ENCODE peak calls at places on chromosome 2, in seven cellular contexts. T is NB4, R is AG09319, E is body of pancreas, H is lower lobe of right lung, A is adrenal gland, M is GM10248. P is an unnamed sample.

GRCh38 chr2:110678457-110679336 is 834 bp upstream of the BUB1 start:
- DNase-seq in E (peak), M (peak), T (peak), H (peak), A (peak), R (no peak), P (no peak)

GRCh38 chr2:64695656-64696310 is 42.1 kb upstream of the SERTAD2 start:
- DNase-seq in R (peak), T (no peak), M (no peak), A (no peak), E (no peak), H (no peak), P (no peak)

GRCh38 chr2:213691351-213691750 is 407.1 kb downstream of the SPAG16 start:
- DNase-seq in M (no peak), R (no peak), E (no peak), A (no peak), T (no peak), H (no peak), P (no peak)

GRCh38 chr2:26316041-26316440 is 29.9 kb upstream of the SELENOI start:
- DNase-seq in E (no peak), R (no peak), A (no peak), M (peak), H (no peak), T (peak), P (no peak)

GRCh38 chr2:229582151-229582550 is 132.2 kb downstream of the DNER start:
- DNase-seq in M (no peak), R (no peak), A (no peak), H (no peak), T (no peak), E (no peak), P (no peak)

GRCh38 chr2:241279828-241280227 is 35.6 kb downstream of the HDLBP start:
- DNase-seq in E (no peak), A (no peak), H (no peak), M (no peak), R (no peak), T (no peak), P (no peak)

GRCh38 chr2:134431837-134432437 is 178.1 kb downstream of the MGAT5 start:
- DNase-seq in T (no peak), A (no peak), H (no peak), R (no peak), M (no peak), E (no peak), P (no peak)

GRCh38 chr2:4018535-4018934 is 315.2 kb downstream of the DCDC2C start:
- DNase-seq in H (no peak), T (no peak), M (no peak), A (no peak), E (no peak), R (no peak), P (no peak)

GRCh38 chr2:201949036-201950012 is 84.3 kb upstream of the FZD7 start:
- DNase-seq in T (no peak), R (no peak), M (no peak), E (no peak), A (no peak), H (no peak), P (no peak)

GRCh38 chr2:207330912-207331311 is 165.2 kb upstream of the KLF7 start:
- DNase-seq in R (peak), A (peak), M (peak), E (peak), H (no peak), T (peak), P (no peak)

GRCh38 chr2:20185176-20186022 is 39.5 kb downstream of the SDC1 start:
- DNase-seq in T (peak), R (no peak), M (no peak), H (peak), E (no peak), A (peak), P (no peak)

GRCh38 chr2:219557791-219558785 is 13.3 kb downstream of the OBSL1 start:
- DNase-seq in E (peak), R (no peak), A (no peak), M (no peak), H (peak), T (no peak), P (no peak)

GRCh38 chr2:70686577-70687460 is 81.2 kb downstream of the ADD2 start:
- DNase-seq in R (no peak), E (no peak), T (peak), M (peak), H (no peak), A (peak), P (no peak)

GRCh38 chr2:207632575-207633492 is 7.6 kb upstream of the METTL21A start:
- DNase-seq in M (no peak), H (peak), A (peak), E (no peak), T (peak), R (no peak), P (no peak)

GRCh38 chr2:125471963-125472362 is 1184.0 kb upstream of the GYPC start:
- DNase-seq in A (no peak), R (no peak), T (peak), M (peak), E (peak), H (no peak), P (peak)

GRCh38 chr2:9573013-9573708 is 17.5 kb upstream of the ADAM17 start:
- DNase-seq in M (no peak), T (no peak), A (no peak), E (no peak), H (no peak), R (no peak), P (no peak)

GRCh38 chr2:167134381-167135072 is 246.2 kb downstream of the XIRP2 start:
- DNase-seq in T (no peak), E (no peak), H (no peak), M (no peak), R (peak), A (no peak), P (no peak)

GRCh38 chr2:39512941-39513340 is 75.9 kb upstream of the MAP4K3 start:
- DNase-seq in R (no peak), H (no peak), A (no peak), T (no peak), M (no peak), E (no peak), P (no peak)

GRCh38 chr2:44942304-44943030 is 965 bp downstream of the SIX3 start:
- DNase-seq in R (no peak), T (peak), M (no peak), E (no peak), A (no peak), H (peak), P (no peak)

GRCh38 chr2:34353498-34354113 is 754.5 kb upstream of the FAM98A start:
- DNase-seq in H (no peak), M (no peak), E (no peak), A (no peak), R (no peak), T (no peak), P (no peak)

GRCh38 chr2:120622886-120623753 is 112.5 kb upstream of the GLI2 start:
- DNase-seq in A (no peak), H (no peak), M (no peak), R (no peak), E (peak), T (no peak), P (no peak)

GRCh38 chr2:14722919-14723559 is 90.5 kb downstream of the LRATD1 start:
- DNase-seq in M (no peak), R (no peak), H (no peak), T (no peak), E (no peak), A (no peak), P (no peak)

GRCh38 chr2:141362311-141362710 is 768.5 kb downstream of the LRP1B start:
- DNase-seq in E (no peak), H (no peak), T (no peak), A (no peak), R (no peak), M (no peak), P (no peak)

GRCh38 chr2:179862898-179863458 is 1.6 kb upstream of the ZNF385B start:
- DNase-seq in H (no peak), E (no peak), M (no peak), T (no peak), R (no peak), A (no peak), P (no peak)

GRCh38 chr2:25273985-25274550 is 67.7 kb downstream of the DNMT3A start:
- DNase-seq in E (no peak), R (no peak), M (no peak), A (no peak), H (no peak), T (no peak), P (no peak)

GRCh38 chr2:234630676-234631350 is 133.9 kb upstream of the ARL4C start:
- DNase-seq in R (peak), T (no peak), H (no peak), E (no peak), M (no peak), A (no peak), P (no peak)

GRCh38 chr2:19607931-19608762 is 249.7 kb upstream of the OSR1 start:
- DNase-seq in E (no peak), M (no peak), T (no peak), H (no peak), A (peak), R (no peak), P (no peak)

GRCh38 chr2:97774425-97774824 is 61.0 kb downstream of the ZAP70 start:
- DNase-seq in E (no peak), H (no peak), A (no peak), R (no peak), T (peak), M (no peak), P (peak)

GRCh38 chr2:72137498-72138010 is 10.1 kb downstream of the CYP26B1 start:
- DNase-seq in R (no peak), A (peak), E (peak), H (no peak), T (peak), M (peak), P (peak)

GRCh38 chr2:26008095-26008494 is 25.8 kb upstream of the RAB10 start:
- DNase-seq in T (no peak), E (no peak), A (no peak), H (no peak), M (no peak), R (no peak), P (no peak)

GRCh38 chr2:98893871-98894270 is 42.2 kb downstream of the CRACDL start:
- DNase-seq in H (no peak), A (no peak), M (no peak), R (no peak), E (no peak), T (peak), P (no peak)

GRCh38 chr2:128473175-128474013 is 154.7 kb upstream of the HS6ST1 start:
- DNase-seq in H (peak), A (no peak), R (no peak), E (no peak), T (peak), M (peak), P (no peak)

GRCh38 chr2:38190542-38191218 is 114.7 kb upstream of the CYP1B1 start:
- DNase-seq in T (peak), H (no peak), R (peak), M (no peak), E (no peak), A (no peak), P (no peak)

GRCh38 chr2:204069804-204070203 is 133.2 kb downstream of the ICOS start:
- DNase-seq in H (no peak), M (no peak), T (no peak), A (no peak), R (no peak), E (no peak), P (no peak)

GRCh38 chr2:158953926-158954763 is 14.3 kb upstream of the TANC1 start:
- DNase-seq in R (peak), H (peak), M (no peak), T (peak), A (peak), E (peak), P (no peak)

GRCh38 chr2:127422631-127423475 is 4.6 kb downstream of the PROC start:
- DNase-seq in A (no peak), R (no peak), T (peak), E (no peak), M (no peak), H (peak), P (peak)

GRCh38 chr2:227933891-227934290 is 62.5 kb downstream of the DAW1 start:
- DNase-seq in R (no peak), A (no peak), M (no peak), H (no peak), E (no peak), T (no peak), P (no peak)

GRCh38 chr2:12034303-12034861 is 287.9 kb downstream of the LPIN1 start:
- DNase-seq in E (no peak), H (no peak), A (no peak), R (no peak), M (no peak), T (no peak), P (no peak)

DNA sequence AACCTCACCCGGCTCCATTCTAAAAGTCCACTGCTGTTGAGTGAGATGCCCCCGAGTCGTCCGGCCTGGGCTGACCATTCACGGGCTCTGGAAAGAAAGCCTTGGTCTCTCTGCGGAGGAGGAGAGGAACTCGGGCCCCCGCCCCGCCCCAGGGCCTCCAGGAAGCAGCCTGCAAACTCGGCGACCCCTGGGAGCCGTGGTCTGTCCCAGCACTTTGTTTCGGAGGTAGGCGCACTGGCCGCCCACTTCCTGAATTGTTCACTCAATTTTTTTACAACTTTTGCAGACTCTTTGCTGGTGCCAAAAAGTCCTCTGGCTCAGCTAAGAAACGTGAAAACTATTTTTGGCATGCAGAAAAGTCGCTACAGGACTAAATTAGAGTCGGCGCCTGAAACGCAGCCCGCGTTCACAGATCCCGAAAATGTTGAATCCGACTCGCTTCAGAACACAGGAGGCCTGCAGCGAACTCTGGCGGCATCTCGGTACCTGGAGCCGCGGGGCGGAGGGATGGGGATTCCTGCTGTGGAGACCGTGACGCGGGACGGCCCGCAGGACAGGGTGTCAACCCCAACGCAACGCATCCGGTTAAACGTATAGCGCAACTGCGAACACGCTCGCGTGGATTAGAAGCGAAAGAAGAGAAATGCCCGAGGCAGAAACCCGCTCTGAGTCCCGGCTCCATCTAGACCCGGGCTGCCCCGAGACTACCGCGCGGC is 1.5 kb downstream of the PXDN start:
- DNase-seq in T (peak), H (peak), E (peak), A (peak), M (no peak), R (peak), P (peak)
- TF ChIP-seq CTCF in T (no peak), H (peak), E (peak), A (no peak), M (no peak), R (peak), P (peak)

DNA sequence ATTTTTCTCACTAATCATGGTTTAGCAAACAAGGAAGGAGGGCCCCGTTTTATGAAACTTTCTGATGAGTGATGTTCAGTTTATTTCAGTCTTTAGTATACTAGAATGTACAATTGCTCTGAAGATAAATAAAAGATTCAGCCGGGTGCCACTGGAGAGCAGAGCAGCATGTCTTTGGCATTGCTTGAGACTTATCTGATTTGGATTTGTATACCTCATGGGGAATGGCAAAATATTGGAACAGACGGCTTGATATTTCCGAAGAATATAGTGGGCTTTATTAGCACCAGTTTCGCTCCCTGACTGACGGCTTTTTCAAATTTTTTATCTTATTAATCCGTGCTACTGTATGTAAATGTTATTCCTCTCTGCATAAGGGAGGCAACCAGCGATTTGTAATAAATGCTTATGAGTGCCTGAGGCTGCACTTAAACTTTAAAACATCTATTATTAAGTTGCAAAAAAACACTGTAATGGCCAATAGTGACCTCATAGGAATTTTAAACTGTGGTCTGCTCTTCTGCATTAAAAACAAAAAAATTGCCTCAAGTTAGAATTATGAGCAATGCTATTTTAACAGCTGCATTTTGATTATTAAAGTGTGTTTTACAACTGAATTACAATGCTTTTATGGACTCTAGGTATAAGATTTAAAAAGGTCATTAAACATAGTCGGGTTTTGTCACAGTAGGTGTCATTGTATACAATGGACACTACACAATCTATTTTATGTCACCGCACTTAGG is 528.5 kb upstream of the FANCL start:
- DNase-seq in H (no peak), R (no peak), E (no peak), T (no peak), A (no peak), M (no peak), P (no peak)
- TF ChIP-seq CTCF in H (no peak), R (no peak), E (no peak), T (no peak), A (no peak), M (no peak), P (no peak)

GRCh38 chr2:112646102-112646719 is 472 bp downstream of the SLC20A1 start:
- DNase-seq in E (no peak), R (no peak), T (no peak), H (no peak), A (no peak), M (peak), P (peak)

GRCh38 chr2:112644933-112645395 is 775 bp upstream of the SLC20A1 start:
- DNase-seq in R (no peak), H (no peak), M (no peak), T (no peak), E (no peak), A (no peak), P (no peak)

GRCh38 chr2:112644155-112644932 is 1.4 kb upstream of the SLC20A1 start:
- DNase-seq in T (no peak), R (no peak), H (no peak), A (peak), M (no peak), E (peak), P (no peak)

GRCh38 chr2:112646791-112647720 is 1.3 kb downstream of the SLC20A1 start:
- DNase-seq in T (peak), H (no peak), M (no peak), E (no peak), A (no peak), R (no peak), P (no peak)

GRCh38 chr2:112645396-112646101 is at the start of gene SLC20A1:
- DNase-seq in M (peak), H (peak), E (peak), R (peak), T (peak), A (peak), P (peak)
- TF ChIP-seq CTCF in M (peak), H (peak), E (peak), R (peak), T (peak), A (no peak), P (peak)

GRCh38 chr2:151063271-151063670 is 198.4 kb downstream of the RBM43 start:
- DNase-seq in E (no peak), M (no peak), H (no peak), R (peak), T (no peak), A (no peak), P (no peak)
- TF ChIP-seq CTCF in E (no peak), M (no peak), H (no peak), R (no peak), T (no peak), A (no peak), P (no peak)

P was measured in progenitor cell of endocrine pancreas.